ENCODE peak calls at places on chromosomes 6 and 20, in five cellular contexts. Q is ELF-1; Z is lung; N is activated gamma-delta T cell treated with Interleukin-2 at 50 U/mL for 16 hours; Y is activated CD4-positive, alpha-beta memory T cell treated with anti-CD3 and anti-CD28 coated beads for 36 hours. M is an unnamed sample.

GRCh38 chr20:47412073-47412472 is 55.6 kb upstream of the ZMYND8 start:
- DNase-seq in Q (no peak), Z (no peak), N (no peak), Y (no peak), M (no peak)

GRCh38 chr20:57072184-57072583 is 194.3 kb downstream of the BMP7 start:
- DNase-seq in Z (no peak), Q (no peak), Y (no peak), N (no peak), M (no peak)

GRCh38 chr6:34865107-34865506 is 22.7 kb downstream of the TAF11 start:
- DNase-seq in Y (no peak), N (no peak), Q (no peak), Z (no peak), M (no peak)

GRCh38 chr20:4795394-4795793 is 73.7 kb downstream of the PRND start:
- DNase-seq in Z (no peak), N (peak; percentile 21), Q (peak; percentile 18), Y (peak; percentile 76), M (no peak)

GRCh38 chr20:63691711-63692435 is 4.6 kb upstream of the TNFRSF6B start:
- DNase-seq in Y (no peak), N (peak; percentile 3), Z (no peak), Q (no peak), M (no peak)

GRCh38 chr6:34511214-34511922 is 44.8 kb downstream of the SPDEF start:
- DNase-seq in N (no peak), Q (no peak), Y (no peak), Z (no peak), M (no peak)

GRCh38 chr6:30928677-30929076 is 3.3 kb downstream of the SFTA2 start:
- DNase-seq in Q (no peak), N (no peak), Z (no peak), Y (no peak), M (no peak)

GRCh38 chr6:79413562-79414002 is 123.6 kb downstream of the LCA5 start:
- DNase-seq in N (no peak), Y (no peak), Z (no peak), Q (no peak), M (no peak)

GRCh38 chr6:18260448-18261106 is 3.8 kb downstream of the DEK start:
- DNase-seq in Z (no peak), Y (peak; percentile 69), N (no peak), Q (peak; percentile 44), M (no peak)

GRCh38 chr6:79946773-79947190 is 571 bp downstream of the ELOVL4 start:
- DNase-seq in Z (no peak), N (no peak), Q (peak; percentile 51), Y (peak; percentile 34), M (no peak)

GRCh38 chr20:4896971-4897497 is 104.3 kb downstream of the SLC23A2 start:
- DNase-seq in N (no peak), Q (peak; percentile 50), Y (peak; percentile 34), Z (no peak), M (no peak)

GRCh38 chr6:11469684-11470083 is 67.9 kb upstream of the TMEM170B start:
- DNase-seq in Y (no peak), Q (no peak), N (no peak), Z (no peak), M (no peak)

GRCh38 chr6:110353420-110353819 is 4.7 kb downstream of the METTL24 start:
- DNase-seq in Y (no peak), Q (no peak), N (no peak), Z (no peak), M (no peak)

GRCh38 chr6:168540713-168541291 is 99.8 kb downstream of the SMOC2 start:
- DNase-seq in Y (no peak), Q (peak; percentile 75), Z (no peak), N (no peak), M (no peak)

GRCh38 chr6:169990095-169991030 is 238.9 kb downstream of the ERMARD start:
- DNase-seq in Y (peak; percentile 86), Z (no peak), N (peak; percentile 12), Q (no peak), M (peak; percentile 31)

GRCh38 chr6:147116043-147116442 is 88.2 kb upstream of the STXBP5 start:
- DNase-seq in Z (no peak), N (no peak), Q (no peak), Y (no peak), M (no peak)

GRCh38 chr20:23358563-23358906 is 3.4 kb upstream of the GZF1 start:
- DNase-seq in Z (no peak), Y (no peak), Q (no peak), N (no peak), M (no peak)

GRCh38 chr6:41428995-41429417 is 93.6 kb downstream of the NCR2 start:
- DNase-seq in Z (no peak), Q (peak; percentile 44), Y (peak; percentile 75), N (no peak), M (no peak)

GRCh38 chr6:38095054-38095453 is 275.5 kb downstream of the ZFAND3 start:
- DNase-seq in Y (no peak), Q (no peak), Z (no peak), N (no peak), M (no peak)

GRCh38 chr6:99543968-99544367 is 24.5 kb downstream of the CCNC start:
- DNase-seq in N (no peak), Z (no peak), Y (no peak), Q (no peak), M (no peak)

GRCh38 chr6:30100585-30101422 is 12.1 kb downstream of the TRIM31 start:
- DNase-seq in Y (peak; percentile 36), Z (peak; percentile 38), N (no peak), Q (peak; percentile 36), M (peak; percentile 55)

GRCh38 chr20:24966317-24967012 is 17.4 kb downstream of the CST7 start:
- DNase-seq in Y (no peak), Q (no peak), Z (no peak), N (no peak), M (peak; percentile 6)

GRCh38 chr20:18928626-18929025 is 115.0 kb downstream of the SCP2D1 start:
- DNase-seq in Y (no peak), Z (no peak), Q (no peak), N (no peak), M (no peak)

GRCh38 chr6:70394518-70395300 is 18.6 kb upstream of the FAM135A start:
- DNase-seq in Y (no peak), Q (peak; percentile 11), N (no peak), Z (peak; percentile 63), M (no peak)

GRCh38 chr6:17394192-17394611 is 807 bp downstream of the CAP2 start:
- DNase-seq in Y (peak; percentile 16), Z (peak; percentile 55), N (no peak), Q (peak; percentile 93), M (peak; percentile 60)

GRCh38 chr6:150865406-150866146 is at the start of gene MTHFD1L:
- DNase-seq in Y (peak; percentile 84), N (peak; percentile 57), Z (peak; percentile 74), Q (peak; percentile 86), M (peak; percentile 60)

GRCh38 chr6:169999367-169999766 is 247.9 kb downstream of the ERMARD start:
- DNase-seq in Z (no peak), Y (no peak), Q (no peak), N (no peak), M (no peak)

GRCh38 chr6:159104163-159104885 is 59.5 kb upstream of the TAGAP start:
- DNase-seq in Q (peak; percentile 83), N (peak; percentile 75), Z (peak; percentile 69), Y (peak; percentile 88), M (peak; percentile 62)

GRCh38 chr20:44001667-44002596 is 87.3 kb downstream of the TOX2 start:
- DNase-seq in N (no peak), Y (peak; percentile 49), Z (no peak), Q (no peak), M (no peak)

GRCh38 chr20:62935204-62935967 is 2.6 kb upstream of the GID8 start:
- DNase-seq in Z (no peak), N (no peak), Q (no peak), Y (no peak), M (no peak)

GRCh38 chr6:39934060-39934757 is at the start of gene MOCS1:
- DNase-seq in Z (peak; percentile 78), Y (peak; percentile 36), Q (peak; percentile 72), N (peak; percentile 12), M (peak; percentile 80)

GRCh38 chr6:86453232-86453631 is 484.1 kb upstream of the HTR1E start:
- DNase-seq in Z (no peak), Y (no peak), N (no peak), Q (no peak), M (no peak)